ENCODE peak calls at places on chromosome 17, in four cellular contexts. C is tibial artery, T is A549, L is right lobe of liver. G is an unnamed sample.

GRCh38 chr17:68443974-68444464 is 13.3 kb downstream of the WIPI1 start:
- DNase-seq in C (no peak), T (no peak), L (no peak), G (no peak)

GRCh38 chr17:42809250-42809649 is 10.6 kb downstream of the CNTD1 start:
- DNase-seq in C (peak), T (peak), L (no peak), G (no peak)

GRCh38 chr17:1592751-1593629 is 30.4 kb upstream of the PITPNA start:
- DNase-seq in C (no peak), T (no peak), L (no peak), G (no peak)

GRCh38 chr17:74016504-74016903 is 187.0 kb upstream of the RPL38 start:
- DNase-seq in C (no peak), T (no peak), L (no peak), G (no peak)

GRCh38 chr17:58447039-58447975 is 30.0 kb upstream of the RNF43 start:
- DNase-seq in C (no peak), T (peak), L (peak), G (peak)

GRCh38 chr17:77190561-77190960 is 49.8 kb downstream of the SEC14L1 start:
- DNase-seq in C (no peak), T (no peak), L (no peak), G (no peak)

GRCh38 chr17:3893720-3894116 is 865 bp upstream of the CAMKK1 start:
- DNase-seq in C (no peak), T (no peak), L (no peak), G (no peak)

GRCh38 chr17:64632606-64633005 is 29.5 kb downstream of the SMURF2 start:
- DNase-seq in C (no peak), T (no peak), L (no peak), G (no peak)

GRCh38 chr17:81601525-81602120 is 35.3 kb downstream of the NPLOC4 start:
- DNase-seq in C (peak), T (peak), L (no peak), G (no peak)

GRCh38 chr17:68775338-68775737 is 174.2 kb upstream of the FAM20A start:
- DNase-seq in C (no peak), T (no peak), L (no peak), G (no peak)

GRCh38 chr17:43906951-43907424 is 348 bp downstream of the MPP2 start:
- DNase-seq in C (no peak), T (no peak), L (no peak), G (peak)

GRCh38 chr17:62998665-62999393 is 32.8 kb downstream of the TANC2 start:
- DNase-seq in C (no peak), T (peak), L (no peak), G (no peak)

GRCh38 chr17:13230350-13230900 is 212.6 kb upstream of the ELAC2 start:
- DNase-seq in C (no peak), T (no peak), L (no peak), G (no peak)

GRCh38 chr17:83160443-83161297 is 81.3 kb downstream of the METRNL start:
- DNase-seq in C (no peak), T (no peak), L (no peak), G (no peak)

GRCh38 chr17:73960469-73960868 is 243.0 kb upstream of the RPL38 start:
- DNase-seq in C (no peak), T (no peak), L (no peak), G (no peak)

GRCh38 chr17:42309142-42309541 is 20.8 kb downstream of the STAT5A start:
- DNase-seq in C (no peak), T (no peak), L (no peak), G (no peak)

GRCh38 chr17:73911726-73912359 is 267.6 kb upstream of the SDK2 start:
- DNase-seq in C (no peak), T (no peak), L (no peak), G (no peak)

GRCh38 chr17:3559270-3559645 is 1.6 kb upstream of the TRPV3 start:
- DNase-seq in C (no peak), T (no peak), L (no peak), G (no peak)

GRCh38 chr17:27345141-27345904 is 51.4 kb downstream of the WSB1 start:
- DNase-seq in C (no peak), T (no peak), L (no peak), G (no peak)
- H3K27ac ChIP-seq in C (no peak), T (no peak), L (no peak), G (no peak)

GRCh38 chr17:16912021-16912962 is 59.6 kb downstream of the TNFRSF13B start:
- DNase-seq in C (peak), T (no peak), L (no peak), G (no peak)

GRCh38 chr17:16917995-16918394 is 53.9 kb downstream of the TNFRSF13B start:
- DNase-seq in C (peak), T (no peak), L (no peak), G (peak)

GRCh38 chr17:16918443-16918842 is 53.5 kb downstream of the TNFRSF13B start:
- DNase-seq in C (no peak), T (no peak), L (no peak), G (peak)

GRCh38 chr17:16916557-16916920 is 55.4 kb downstream of the TNFRSF13B start:
- DNase-seq in C (peak), T (no peak), L (no peak), G (peak)

GRCh38 chr17:16915752-16916556 is 56.0 kb downstream of the TNFRSF13B start:
- DNase-seq in C (peak), T (peak), L (no peak), G (peak)
- TF ChIP-seq CTCF in C (no peak), T (peak), L (peak), G (peak)

GRCh38 chr17:50902768-50903353 is 36.7 kb upstream of the TOB1 start:
- DNase-seq in C (no peak), T (no peak), L (no peak), G (no peak)
- H3K27ac ChIP-seq in C (peak), T (peak), L (peak), G (no peak)

DNA sequence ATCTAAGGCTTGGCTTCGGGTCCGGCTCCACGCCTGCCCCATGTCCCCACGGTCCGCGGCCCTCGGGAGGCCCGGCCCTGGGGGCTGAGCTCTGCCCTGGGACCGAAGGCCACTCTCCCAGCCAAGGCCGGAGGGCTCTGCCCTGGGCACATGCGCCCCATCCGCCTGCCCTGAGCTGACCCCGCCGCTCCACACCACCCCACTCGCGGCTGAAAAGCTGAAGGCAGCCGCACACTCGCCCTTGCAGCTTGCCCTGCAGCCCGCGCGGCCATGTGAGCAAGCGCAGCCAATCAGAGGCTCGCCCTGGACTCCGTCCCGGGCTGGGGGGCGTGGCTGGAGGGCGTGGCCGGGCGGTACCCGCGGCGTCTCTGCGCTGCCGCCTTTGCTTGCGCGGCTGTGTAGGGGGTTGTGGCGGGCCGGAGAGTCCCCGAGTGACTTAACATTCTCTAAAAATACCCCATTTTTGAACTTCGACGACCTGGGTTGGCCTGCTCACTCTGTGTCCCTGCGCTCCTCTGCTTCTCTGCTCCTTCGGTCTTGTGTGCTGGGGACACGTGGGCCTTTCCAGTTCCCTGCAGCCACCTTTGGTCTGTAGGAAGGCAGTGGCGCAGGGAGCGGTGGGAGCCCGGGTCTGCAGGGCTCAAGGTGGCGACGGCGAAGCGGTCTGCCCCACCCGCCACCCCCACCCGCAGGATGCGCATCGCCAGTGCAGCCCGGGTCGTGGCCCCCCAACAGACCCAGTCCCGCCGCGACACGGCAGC is 8.8 kb upstream of the MAP2K3 start:
- DNase-seq in C (peak), T (peak), L (peak), G (peak)
- TF ChIP-seq CTCF in C (no peak), T (no peak), L (no peak), G (no peak)

GRCh38 chr17:17848311-17848710 is 11.5 kb upstream of the SREBF1 start:
- DNase-seq in C (no peak), T (no peak), L (no peak), G (no peak)

GRCh38 chr17:17849147-17849820 is 12.5 kb upstream of the SREBF1 start:
- DNase-seq in C (peak), T (no peak), L (peak), G (peak)

GRCh38 chr17:17851603-17852002 is 14.8 kb upstream of the SREBF1 start:
- DNase-seq in C (no peak), T (no peak), L (no peak), G (no peak)

GRCh38 chr17:17851101-17851500 is 14.3 kb upstream of the SREBF1 start:
- DNase-seq in C (no peak), T (no peak), L (no peak), G (no peak)

GRCh38 chr17:17849863-17850373 is 13.1 kb upstream of the SREBF1 start:
- DNase-seq in C (peak), T (peak), L (no peak), G (peak)
- H3K27ac ChIP-seq in C (peak), T (peak), L (no peak), G (peak)